ENCODE peak calls at places on chromosomes 16 and 17, in five cellular contexts. A is Calu3; O is nephron progenitor cell; Z is A549; P is CD8-positive, alpha-beta T cell. J is an unnamed sample.

GRCh38 chr16:25097304-25097988 is 14.1 kb upstream of the LCMT1 start:
- DNase-seq in A (no peak), O (no peak), Z (no peak), P (no peak), J (no peak)

GRCh38 chr16:46713634-46714033 is 24.2 kb downstream of the ORC6 start:
- DNase-seq in A (no peak), O (no peak), Z (no peak), P (no peak), J (no peak)

GRCh38 chr17:57158296-57158695 is 73.2 kb downstream of the AKAP1 start:
- DNase-seq in A (no peak), O (no peak), Z (no peak), P (no peak), J (no peak)

GRCh38 chr17:69961488-69962145 is 113.4 kb upstream of the KCNJ16 start:
- DNase-seq in A (no peak), O (peak; percentile 3), Z (peak; percentile 7), P (no peak), J (peak; percentile 4)

GRCh38 chr16:84568066-84568465 is 49.8 kb downstream of the COTL1 start:
- DNase-seq in A (no peak), O (no peak), Z (no peak), P (no peak), J (no peak)

GRCh38 chr16:49858200-49859129 is 2.6 kb upstream of the ZNF423 start:
- DNase-seq in A (no peak), O (peak; percentile 71), Z (peak; percentile 17), P (no peak), J (peak; percentile 53)

GRCh38 chr17:79330696-79331095 is 256.1 kb downstream of the ENGASE start:
- DNase-seq in A (no peak), O (no peak), Z (no peak), P (no peak), J (no peak)

GRCh38 chr17:69406906-69407305 is 7.6 kb upstream of the MAP2K6 start:
- DNase-seq in A (no peak), O (no peak), Z (no peak), P (no peak), J (no peak)

GRCh38 chr17:79668344-79669250 is 57.7 kb upstream of the RBFOX3 start:
- DNase-seq in A (no peak), O (no peak), Z (no peak), P (no peak), J (no peak)

GRCh38 chr16:70410736-70411135 is 28.2 kb downstream of the ST3GAL2 start:
- DNase-seq in A (no peak), O (no peak), Z (no peak), P (no peak), J (no peak)

GRCh38 chr17:42845918-42846593 is 1.7 kb downstream of the AOC2 start:
- DNase-seq in A (no peak), O (no peak), Z (no peak), P (no peak), J (no peak)

GRCh38 chr17:69046130-69046807 is 14.5 kb downstream of the ABCA9 start:
- DNase-seq in A (no peak), O (no peak), Z (no peak), P (no peak), J (no peak)

GRCh38 chr17:12519956-12520594 is 145.6 kb upstream of the MYOCD start:
- DNase-seq in A (no peak), O (no peak), Z (no peak), P (no peak), J (no peak)

GRCh38 chr17:47317119-47317518 is 6.6 kb upstream of the EFCAB13 start:
- DNase-seq in A (no peak), O (no peak), Z (no peak), P (no peak), J (no peak)

GRCh38 chr16:9091867-9092281 is 430 bp downstream of the HAPSTR1 start:
- DNase-seq in A (peak; percentile 45), O (no peak), Z (no peak), P (peak; percentile 38), J (peak; percentile 28)

GRCh38 chr17:51015145-51015558 is 105.5 kb downstream of the SPAG9 start:
- DNase-seq in A (no peak), O (no peak), Z (no peak), P (no peak), J (no peak)

GRCh38 chr17:18970582-18971480 is 18.9 kb downstream of the SLC5A10 start:
- DNase-seq in A (no peak), O (no peak), Z (no peak), P (no peak), J (no peak)

GRCh38 chr16:83393196-83393981 is 414.4 kb upstream of the HSBP1 start:
- DNase-seq in A (no peak), O (no peak), Z (no peak), P (no peak), J (no peak)

GRCh38 chr17:63181856-63182255 is 215.8 kb downstream of the TANC2 start:
- DNase-seq in A (no peak), O (no peak), Z (no peak), P (no peak), J (no peak)

GRCh38 chr17:57424273-57424672 is 167.9 kb downstream of the MSI2 start:
- DNase-seq in A (no peak), O (no peak), Z (no peak), P (no peak), J (no peak)

GRCh38 chr16:73669535-73670274 is 621.8 kb upstream of the ZFHX3 start:
- DNase-seq in A (no peak), O (no peak), Z (no peak), P (no peak), J (no peak)

GRCh38 chr17:37714897-37715296 is 30.0 kb downstream of the HNF1B start:
- DNase-seq in A (no peak), O (no peak), Z (peak; percentile 53), P (no peak), J (no peak)

GRCh38 chr16:67191410-67191994 is 453 bp upstream of the E2F4 start:
- DNase-seq in A (no peak), O (no peak), Z (no peak), P (no peak), J (no peak)

GRCh38 chr16:85353839-85354622 is 241.8 kb upstream of the CIBAR2 start:
- DNase-seq in A (peak; percentile 61), O (no peak), Z (no peak), P (no peak), J (no peak)

GRCh38 chr17:80844418-80844990 is 147.1 kb upstream of the CHMP6 start:
- DNase-seq in A (no peak), O (no peak), Z (no peak), P (no peak), J (no peak)

GRCh38 chr17:6305613-6306360 is 129.1 kb downstream of the AIPL1 start:
- DNase-seq in A (no peak), O (no peak), Z (no peak), P (no peak), J (no peak)

GRCh38 chr17:45715787-45716186 is 68.3 kb upstream of the CRHR1 start:
- DNase-seq in A (no peak), O (no peak), Z (no peak), P (no peak), J (no peak)

GRCh38 chr16:9258423-9259051 is 167.1 kb downstream of the HAPSTR1 start:
- DNase-seq in A (peak; percentile 61), O (peak; percentile 61), Z (peak; percentile 54), P (no peak), J (peak; percentile 56)

GRCh38 chr17:31525801-31526549 is 134.5 kb downstream of the RAB11FIP4 start:
- DNase-seq in A (peak; percentile 37), O (no peak), Z (peak; percentile 89), P (no peak), J (peak; percentile 53)

GRCh38 chr17:69287168-69287567 is 39.8 kb downstream of the ABCA5 start:
- DNase-seq in A (no peak), O (no peak), Z (no peak), P (no peak), J (no peak)

GRCh38 chr17:49359990-49360795 is 1.9 kb downstream of the ZNF652 start:
- DNase-seq in A (no peak), O (no peak), Z (no peak), P (peak; percentile 19), J (no peak)

GRCh38 chr16:17836868-17837602 is 366.3 kb upstream of the XYLT1 start:
- DNase-seq in A (no peak), O (no peak), Z (peak; percentile 21), P (no peak), J (no peak)

GRCh38 chr17:76725580-76726230 is 701 bp downstream of the JMJD6 start:
- DNase-seq in A (peak; percentile 73), O (no peak), Z (peak; percentile 71), P (peak; percentile 70), J (no peak)

DNA sequence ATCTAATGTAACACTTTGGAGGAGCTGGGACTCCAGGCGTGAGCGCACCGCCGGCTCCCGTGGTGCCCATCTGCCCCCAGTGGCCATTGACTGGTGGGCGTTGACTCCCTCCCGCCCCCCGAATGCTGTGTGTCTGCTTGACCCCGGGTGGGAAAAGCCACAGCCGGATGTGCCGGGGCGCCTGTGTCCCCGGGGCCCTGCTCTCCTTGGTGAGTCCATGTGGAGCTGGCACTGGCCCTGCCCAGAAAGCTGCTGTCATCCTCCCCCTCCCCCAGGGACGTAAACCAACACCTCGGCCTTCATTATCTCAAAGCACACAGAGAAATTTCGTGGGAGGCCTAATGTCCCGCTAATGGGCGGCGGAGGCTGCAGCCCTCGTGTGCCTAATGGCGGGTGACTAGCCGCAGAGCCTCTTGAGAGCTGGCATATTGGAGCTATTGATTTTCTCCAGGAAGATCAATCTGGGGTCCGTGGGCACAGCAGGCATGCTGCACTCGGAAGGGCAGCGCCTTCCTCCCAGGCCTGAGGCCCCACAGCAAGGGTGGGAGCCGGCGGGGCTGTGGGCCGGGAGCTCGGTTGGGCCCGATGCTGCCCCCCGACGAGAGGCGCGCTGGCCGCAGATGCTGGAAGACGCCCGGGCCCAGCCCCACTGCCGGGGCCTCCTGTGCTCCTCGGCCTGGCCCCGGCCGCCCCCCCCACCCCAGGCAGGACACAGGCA is 4.0 kb upstream of the PERCC1 start:
- DNase-seq in A (no peak), O (no peak), Z (no peak), P (no peak), J (no peak)
- TF ChIP-seq CTCF in A (no peak), O (no peak), Z (no peak), P (no peak), J (no peak)

GRCh38 chr16:19884611-19885455 is at the start of gene GPRC5B:
- DNase-seq in A (peak; percentile 74), O (peak; percentile 78), Z (peak; percentile 39), P (peak; percentile 28), J (peak; percentile 79)
- TF ChIP-seq CTCF in A (peak; percentile 19), O (no peak), Z (peak; percentile 57), P (no peak), J (no peak)

GRCh38 chr16:27355610-27356009 is 41.8 kb downstream of the IL4R start:
- DNase-seq in A (peak; percentile 37), O (peak; percentile 14), Z (no peak), P (peak; percentile 37), J (peak; percentile 52)
- TF ChIP-seq CTCF in A (peak; percentile 14), O (no peak), Z (peak; percentile 21), P (peak; percentile 22), J (peak; percentile 25)

DNA sequence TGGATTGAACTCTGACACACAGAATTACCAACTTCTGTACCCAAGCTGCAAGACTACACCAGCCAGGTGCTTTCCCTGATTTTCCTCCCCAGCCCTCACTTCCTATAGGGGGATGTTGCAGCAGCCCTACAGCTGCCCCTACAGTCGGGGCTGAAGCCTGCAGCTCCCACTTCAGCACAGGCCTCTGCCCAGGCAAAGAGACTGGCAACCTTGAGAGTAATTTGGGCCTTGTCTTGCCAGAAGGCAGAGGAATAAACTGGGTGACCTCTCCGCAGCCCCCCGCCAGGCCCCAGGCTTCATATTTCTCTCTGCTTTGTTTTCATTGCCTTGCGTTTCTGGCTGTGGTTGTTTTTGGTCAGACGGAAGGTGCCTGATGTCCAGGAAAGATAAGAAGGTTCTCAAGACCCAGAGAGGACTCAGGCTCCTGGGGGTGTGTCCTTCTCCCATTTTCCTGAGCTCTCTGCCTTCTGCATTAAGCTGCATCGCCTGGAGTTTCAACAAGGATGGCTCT is 32.0 kb downstream of the SLC6A4 start:
- DNase-seq in A (no peak), O (no peak), Z (no peak), P (no peak), J (no peak)
- TF ChIP-seq CTCF in A (no peak), O (no peak), Z (no peak), P (no peak), J (no peak)

J was measured in endothelial cell.